ENCODE peak calls at places on chromosomes 16 and 17, in six cellular contexts. L is HFF-Myc; B is IMR-90; H is ovary; Z is CD4-positive, alpha-beta T cell; U is K562. A is an unnamed sample.

GRCh38 chr16:82329504-82330192 is 159.6 kb upstream of the MPHOSPH6 start:
- DNase-seq in Z (no peak), L (no peak), U (no peak), H (no peak), B (no peak), A (no peak)

GRCh38 chr17:75047398-75048098 is 523 bp downstream of the KCTD2 start:
- DNase-seq in B (no peak), H (peak; percentile 75), Z (no peak), L (no peak), U (peak; percentile 35), A (peak; percentile 31)

GRCh38 chr16:17470002-17470870 is 524 bp downstream of the XYLT1 start:
- DNase-seq in U (no peak), H (peak; percentile 65), B (no peak), Z (no peak), L (no peak), A (peak; percentile 21)

GRCh38 chr17:82648761-82649474 is 674 bp upstream of the WDR45B start:
- DNase-seq in Z (no peak), H (peak; percentile 85), B (no peak), U (peak; percentile 48), L (no peak), A (peak; percentile 46)

GRCh38 chr16:762595-763268 is 2.2 kb downstream of the MSLN start:
- DNase-seq in L (no peak), H (no peak), B (no peak), Z (no peak), U (no peak), A (no peak)

GRCh38 chr16:13038591-13038990 is 137.2 kb downstream of the SHISA9 start:
- DNase-seq in H (no peak), Z (no peak), U (no peak), L (no peak), B (no peak), A (no peak)

GRCh38 chr17:3762922-3763776 is 37.8 kb downstream of the ITGAE start:
- DNase-seq in U (no peak), Z (no peak), B (no peak), H (no peak), L (no peak), A (no peak)

GRCh38 chr17:4607773-4608187 is 23.5 kb downstream of the SMTNL2 start:
- DNase-seq in H (peak; percentile 86), Z (no peak), U (peak; percentile 53), L (no peak), B (peak; percentile 49), A (peak; percentile 3)

GRCh38 chr17:19551708-19552148 is 18.1 kb downstream of the SLC47A1 start:
- DNase-seq in L (no peak), U (no peak), H (no peak), Z (no peak), B (no peak), A (no peak)

GRCh38 chr17:4142107-4142900 is 526 bp downstream of the ZZEF1 start:
- DNase-seq in U (peak; percentile 46), L (no peak), H (peak; percentile 69), B (peak; percentile 17), Z (peak; percentile 8), A (peak; percentile 56)

GRCh38 chr17:27529230-27529796 is 73.1 kb downstream of the KSR1 start:
- DNase-seq in Z (no peak), U (peak; percentile 86), H (no peak), L (no peak), B (peak; percentile 76), A (no peak)

DNA sequence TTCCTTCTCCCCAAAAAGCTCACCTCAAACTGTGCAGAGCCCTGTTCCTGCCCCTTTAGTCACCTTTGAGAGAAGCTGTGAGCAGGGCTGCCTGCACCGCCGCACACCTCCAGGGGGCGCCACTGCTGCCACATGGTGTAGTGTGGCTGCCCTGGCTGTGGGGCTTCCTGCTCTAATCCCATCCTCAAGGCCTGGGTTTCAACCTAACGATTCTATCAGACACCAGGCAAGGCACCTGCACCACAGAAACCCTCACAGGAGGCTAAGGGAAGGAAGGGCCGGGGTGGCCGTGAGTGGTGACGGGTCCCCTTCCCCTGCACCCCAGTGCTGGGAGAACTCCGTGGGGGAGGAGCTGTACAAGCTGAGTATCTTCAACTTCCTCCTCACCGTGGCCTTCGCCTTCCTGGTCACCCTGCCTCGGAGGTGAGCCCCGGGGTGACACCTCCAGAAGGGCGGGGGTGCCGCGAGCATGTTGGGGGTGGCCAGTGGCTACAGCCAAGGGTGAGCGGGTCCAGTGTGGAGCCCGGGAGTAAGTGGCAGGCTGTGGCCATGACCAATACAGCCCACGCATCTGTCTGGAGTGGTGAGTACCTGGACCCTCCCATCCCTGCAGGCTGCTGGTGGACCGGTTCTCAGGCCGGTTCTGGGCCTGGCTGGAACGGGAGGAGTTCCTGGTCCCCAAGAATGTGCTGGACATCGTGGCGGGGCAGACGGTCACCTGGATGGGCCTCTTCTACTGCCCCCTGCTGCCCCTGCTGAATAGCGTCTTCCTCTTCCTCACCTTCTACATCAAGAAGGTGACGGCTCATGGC is 7.0 kb downstream of the TMC8 start:
- DNase-seq in Z (no peak), L (no peak), H (no peak), B (no peak), U (peak; percentile 84), A (no peak)
- TF ChIP-seq CTCF in Z (peak; percentile 67), L (peak; percentile 62), H (no peak), B (peak; percentile 13), U (peak; percentile 76), A (peak; percentile 49)

GRCh38 chr16:15993541-15993940 is 44.1 kb downstream of the ABCC1 start:
- DNase-seq in Z (no peak), U (no peak), L (no peak), B (no peak), H (no peak), A (no peak)

GRCh38 chr16:15988268-15989013 is 39.0 kb downstream of the ABCC1 start:
- DNase-seq in U (peak; percentile 94), L (no peak), B (peak; percentile 64), H (no peak), Z (no peak), A (no peak)

GRCh38 chr16:15993946-15994665 is 44.7 kb downstream of the ABCC1 start:
- DNase-seq in B (peak; percentile 71), L (no peak), Z (no peak), U (no peak), H (no peak), A (no peak)

GRCh38 chr16:15993128-15993527 is 43.7 kb downstream of the ABCC1 start:
- DNase-seq in U (no peak), H (no peak), B (no peak), L (no peak), Z (no peak), A (no peak)

DNA sequence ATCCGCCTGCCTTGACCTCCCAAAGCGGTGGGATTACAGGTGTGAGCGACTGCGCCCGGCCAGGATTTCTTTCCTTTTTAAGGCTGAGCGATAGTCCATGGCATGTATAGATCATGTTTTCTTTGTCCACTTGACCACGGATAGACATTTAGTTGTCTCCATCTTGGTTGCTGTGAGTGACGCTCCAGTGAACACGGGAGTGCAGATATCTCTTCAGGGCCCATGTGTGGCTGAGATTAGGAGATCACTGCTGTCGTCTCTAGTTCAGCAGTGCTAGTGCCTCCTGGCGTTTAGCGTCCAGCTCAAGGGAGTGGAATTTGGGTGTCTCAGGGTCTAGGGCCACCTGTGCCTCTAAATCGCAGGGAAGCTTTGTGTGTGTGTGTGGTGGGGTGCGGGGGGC is 41.5 kb downstream of the ABCC1 start:
- DNase-seq in B (no peak), L (no peak), U (peak; percentile 84), H (no peak), Z (no peak), A (no peak)
- TF ChIP-seq CTCF in B (no peak), L (no peak), U (peak; percentile 64), H (no peak), Z (no peak), A (no peak)

GRCh38 chr17:58265266-58265665 is 15.5 kb downstream of the MPO start:
- DNase-seq in H (no peak), Z (no peak), L (no peak), B (no peak), U (no peak), A (no peak)
- TF ChIP-seq CTCF in H (no peak), Z (no peak), L (no peak), B (no peak), U (no peak), A (no peak)

GRCh38 chr17:35142467-35142796 is 329 bp upstream of the NLE1 start:
- DNase-seq in B (no peak), Z (no peak), U (no peak), L (no peak), H (no peak), A (no peak)
- TF ChIP-seq CTCF in B (no peak), Z (peak; percentile 54), U (no peak), L (no peak), H (no peak), A (peak; percentile 40)

GRCh38 chr17:16537130-16537458 is 31.9 kb downstream of the ZNF287 start:
- DNase-seq in B (no peak), U (no peak), H (no peak), L (no peak), Z (no peak), A (no peak)
- TF ChIP-seq CTCF in B (no peak), U (no peak), H (no peak), L (no peak), Z (no peak), A (no peak)

DNA sequence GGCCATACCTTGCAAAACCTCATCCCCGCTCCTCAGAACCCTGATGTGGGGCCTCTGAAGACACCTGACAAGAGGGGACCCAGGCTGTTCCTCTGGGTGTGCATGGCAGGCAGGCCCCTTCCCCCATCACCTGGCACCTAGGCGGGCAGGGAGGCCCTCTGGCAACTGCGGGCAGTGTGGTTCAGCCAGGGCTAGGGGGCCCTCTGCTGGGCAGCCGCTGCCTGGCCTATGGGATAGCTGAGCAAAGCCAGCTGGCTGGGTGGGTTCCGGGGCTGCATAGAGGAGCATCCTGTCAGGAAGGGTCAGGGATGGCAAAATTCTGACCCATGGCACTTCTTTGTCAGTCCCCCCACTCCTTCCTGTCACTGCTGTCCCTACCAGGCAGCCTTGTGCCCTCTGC is 228.7 kb upstream of the ASIC2 start:
- DNase-seq in B (no peak), H (no peak), Z (no peak), U (peak; percentile 24), L (no peak), A (peak; percentile 70)
- TF ChIP-seq CTCF in B (no peak), H (no peak), Z (no peak), U (peak; percentile 66), L (no peak), A (peak; percentile 32)

GRCh38 chr17:17385502-17385901 is 82.3 kb downstream of the NT5M start:
- DNase-seq in H (no peak), L (no peak), U (no peak), Z (no peak), B (no peak), A (no peak)

GRCh38 chr17:17386143-17386800 is 83.1 kb downstream of the NT5M start:
- DNase-seq in H (no peak), Z (no peak), U (no peak), B (no peak), L (no peak), A (no peak)

GRCh38 chr17:17387017-17387416 is 83.8 kb downstream of the NT5M start:
- DNase-seq in U (no peak), L (no peak), B (no peak), H (no peak), Z (no peak), A (no peak)

GRCh38 chr17:17388657-17389496 is 85.7 kb downstream of the NT5M start:
- DNase-seq in U (no peak), B (no peak), L (no peak), Z (no peak), H (no peak), A (no peak)

GRCh38 chr17:17387461-17388362 is 84.5 kb downstream of the NT5M start:
- DNase-seq in L (no peak), Z (no peak), B (no peak), H (no peak), U (peak; percentile 18), A (peak; percentile 24)
- TF ChIP-seq CTCF in L (peak; percentile 24), Z (no peak), B (no peak), H (no peak), U (peak; percentile 89), A (peak; percentile 50)

GRCh38 chr17:6420173-6420641 is 14.7 kb downstream of the AIPL1 start:
- DNase-seq in Z (no peak), L (no peak), U (peak; percentile 6), H (no peak), B (peak; percentile 1), A (peak; percentile 66)
- TF ChIP-seq CTCF in Z (no peak), L (peak; percentile 39), U (peak; percentile 19), H (no peak), B (peak; percentile 42), A (peak; percentile 16)

A was measured in endothelial cell.